ENCODE peak calls at places on chromosome 7, in five cellular contexts. One of them, this sample, is unnamed.

GRCh38 chr7:90709501-90710465 is 113.7 kb downstream of the CDK14 start:
- DNase-seq in K562: no peak
- DNase-seq in H1: no peak
- DNase-seq in HepG2: no peak
- DNase-seq in GM12878: no peak
- DNase-seq in this sample: no peak

GRCh38 chr7:50957427-50957826 is 174.7 kb upstream of the GRB10 start:
- DNase-seq in GM12878: no peak
- DNase-seq in K562: no peak
- DNase-seq in HepG2: no peak
- DNase-seq in H1: no peak
- DNase-seq in this sample: no peak

GRCh38 chr7:25849361-25850184 is 302.4 kb upstream of the NFE2L3 start:
- DNase-seq in GM12878: no peak
- DNase-seq in HepG2: peak
- DNase-seq in K562: no peak
- DNase-seq in H1: no peak
- DNase-seq in this sample: no peak

GRCh38 chr7:17680943-17681351 is 259.3 kb downstream of the SNX13 start:
- DNase-seq in GM12878: no peak
- DNase-seq in K562: no peak
- DNase-seq in H1: no peak
- DNase-seq in HepG2: peak
- DNase-seq in this sample: peak

GRCh38 chr7:140609646-140610045 is 31.0 kb downstream of the DENND2A start:
- DNase-seq in H1: no peak
- DNase-seq in HepG2: no peak
- DNase-seq in K562: no peak
- DNase-seq in GM12878: no peak
- DNase-seq in this sample: no peak

GRCh38 chr7:98289333-98289875 is 7.9 kb downstream of the BRI3 start:
- DNase-seq in H1: no peak
- DNase-seq in K562: peak
- DNase-seq in GM12878: no peak
- DNase-seq in HepG2: no peak
- DNase-seq in this sample: no peak

GRCh38 chr7:85176197-85176596 is 10.7 kb downstream of the SEMA3D start:
- DNase-seq in HepG2: no peak
- DNase-seq in GM12878: no peak
- DNase-seq in H1: no peak
- DNase-seq in K562: no peak
- DNase-seq in this sample: no peak

GRCh38 chr7:101904019-101904418 is 86.6 kb downstream of the CUX1 start:
- DNase-seq in K562: no peak
- DNase-seq in H1: no peak
- DNase-seq in HepG2: no peak
- DNase-seq in GM12878: no peak
- DNase-seq in this sample: no peak

GRCh38 chr7:22561356-22561755 is 61.4 kb upstream of the STEAP1B start:
- DNase-seq in GM12878: no peak
- DNase-seq in K562: no peak
- DNase-seq in HepG2: peak
- DNase-seq in H1: peak
- DNase-seq in this sample: no peak

DNA sequence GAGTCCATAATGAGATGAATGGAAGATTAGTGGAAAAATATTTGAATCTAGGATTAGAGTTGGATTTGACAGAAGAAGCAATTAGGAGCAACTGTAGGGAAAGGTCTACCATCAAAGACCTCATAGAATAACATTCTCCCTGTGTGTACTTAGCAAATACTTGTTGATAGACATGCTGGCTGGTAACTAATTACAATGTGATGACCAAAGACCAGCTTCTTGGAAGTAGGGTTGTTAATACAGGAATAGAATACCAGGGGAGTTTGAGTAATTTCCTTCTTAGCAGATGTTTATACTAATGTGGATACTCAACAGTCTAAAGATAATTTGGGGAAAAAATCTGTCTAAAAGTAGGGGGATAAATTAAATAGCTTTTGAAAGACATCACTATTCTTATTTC is 357.5 kb upstream of the BMPER start:
- DNase-seq in HepG2: peak
- DNase-seq in H1: no peak
- DNase-seq in GM12878: no peak
- DNase-seq in K562: no peak
- DNase-seq in this sample: no peak
- TF ChIP-seq ATF3 in HepG2: no peak
- TF ChIP-seq ATF3 in H1: no peak
- TF ChIP-seq ATF3 in GM12878: no peak
- TF ChIP-seq ATF3 in K562: no peak
- TF ChIP-seq ATF3 in this sample: no peak

DNA sequence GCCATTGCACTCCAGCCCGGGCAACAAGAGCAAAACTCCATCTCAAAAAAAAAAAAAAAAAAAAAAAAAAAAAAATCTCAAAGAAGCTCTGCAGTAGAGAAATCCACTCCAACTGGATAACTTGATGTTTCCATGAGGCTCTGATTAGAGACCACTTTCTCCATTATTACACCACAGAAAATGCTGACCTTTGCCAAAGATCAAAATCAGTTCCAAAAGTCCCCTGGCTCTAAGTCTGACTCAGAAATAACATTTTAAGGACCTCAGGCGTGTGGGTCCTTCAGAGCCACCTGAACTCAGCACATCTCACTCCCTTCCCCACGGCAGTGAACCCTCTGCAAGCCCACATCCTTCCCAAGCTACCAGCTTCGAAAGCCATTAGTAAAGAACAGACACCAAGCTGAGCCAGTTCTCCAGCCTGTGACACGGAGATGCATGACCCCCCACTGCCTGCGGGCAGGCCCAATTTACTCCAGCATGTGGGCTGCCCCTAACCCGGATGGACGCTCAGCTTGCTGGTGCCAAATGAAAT is 13.8 kb upstream of the TMEM120A start:
- DNase-seq in HepG2: no peak
- DNase-seq in GM12878: peak
- DNase-seq in H1: no peak
- DNase-seq in K562: no peak
- DNase-seq in this sample: no peak
- TF ChIP-seq CEBPB in HepG2: no peak
- TF ChIP-seq CEBPB in GM12878: no peak
- TF ChIP-seq CEBPB in H1: no peak
- TF ChIP-seq CEBPB in K562: no peak
- TF ChIP-seq CEBPB in this sample: no peak

DNA sequence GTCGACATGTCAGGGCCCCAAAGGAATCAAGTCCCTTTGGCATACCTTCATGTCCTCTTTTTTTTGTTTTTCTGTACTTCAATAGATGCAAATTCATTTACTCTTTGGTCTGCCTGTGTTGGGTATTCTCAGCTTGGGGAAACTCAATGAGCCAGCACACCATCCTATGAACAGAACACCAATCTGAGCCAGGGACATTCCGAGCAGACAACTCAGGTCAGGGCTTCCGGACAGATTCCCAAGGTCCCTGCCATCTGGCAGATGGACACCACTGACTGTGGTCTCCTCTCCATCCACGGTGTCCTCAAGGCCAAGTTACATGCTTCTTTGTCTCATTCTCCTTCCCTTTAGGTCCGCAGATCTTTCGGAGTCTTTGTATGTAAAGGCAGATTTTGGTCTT is 129.5 kb downstream of the NRF1 start:
- DNase-seq in K562: no peak
- DNase-seq in HepG2: no peak
- DNase-seq in GM12878: no peak
- DNase-seq in H1: no peak
- DNase-seq in this sample: no peak
- H3K27ac ChIP-seq in K562: no peak
- H3K27ac ChIP-seq in HepG2: no peak
- H3K27ac ChIP-seq in GM12878: no peak
- H3K27ac ChIP-seq in H1: no peak
- H3K27ac ChIP-seq in this sample: no peak

GRCh38 chr7:40077849-40078248 is 56.6 kb downstream of the MPLKIP start:
- DNase-seq in HepG2: no peak
- DNase-seq in K562: no peak
- DNase-seq in GM12878: no peak
- DNase-seq in H1: no peak
- DNase-seq in this sample: no peak
- TF ChIP-seq ATF3 in HepG2: no peak
- TF ChIP-seq ATF3 in K562: no peak
- TF ChIP-seq ATF3 in GM12878: no peak
- TF ChIP-seq ATF3 in H1: no peak
- TF ChIP-seq ATF3 in this sample: no peak

This sample was measured in HCT116.